ENCODE peak calls at places on chromosomes 16 and 17, in eight cellular contexts. A is small intestine; L is BJ; N is lung microvascular endothelial cell; E is stimulated activated CD4-positive, alpha-beta T cell treated with anti-CD3 and anti-CD28 coated beads, Interleukin-15, amount 100 ng/mL, for 24 hours; H is CD4-positive, alpha-beta memory T cell; G is GM03348; O is NCI-H2171 treated with DMSO at 0.1 percent for 48 hours. V is an unnamed sample.

GRCh38 chr16:84212154-84212553 is 21.2 kb downstream of the ADAD2 start:
- DNase-seq in A (no peak), E (no peak), O (no peak), G (no peak), L (no peak), N (no peak), H (no peak), V (no peak)

GRCh38 chr17:50890675-50891516 is 24.7 kb upstream of the TOB1 start:
- DNase-seq in H (no peak), N (no peak), G (no peak), A (peak), E (no peak), O (no peak), L (no peak), V (no peak)

GRCh38 chr17:61396586-61397085 is 3.0 kb upstream of the TBX2 start:
- DNase-seq in O (no peak), L (no peak), H (no peak), A (no peak), G (no peak), N (no peak), E (no peak), V (no peak)

GRCh38 chr16:13264749-13265552 is 363.6 kb downstream of the SHISA9 start:
- DNase-seq in N (no peak), E (no peak), G (no peak), L (no peak), O (no peak), H (no peak), A (no peak), V (no peak)

GRCh38 chr16:85798901-85799496 is 345 bp downstream of the EMC8 start:
- DNase-seq in L (no peak), A (no peak), O (peak), N (peak), G (peak), E (peak), H (peak), V (peak)

GRCh38 chr17:29145289-29146058 is 34.7 kb downstream of the MYO18A start:
- DNase-seq in L (no peak), N (peak), G (peak), E (peak), O (peak), H (peak), A (peak), V (peak)

GRCh38 chr17:80855968-80856862 is 135.4 kb upstream of the CHMP6 start:
- DNase-seq in H (peak), L (peak), G (peak), O (no peak), E (peak), A (peak), N (peak), V (no peak)

GRCh38 chr17:44804301-44805061 is 25.6 kb downstream of the GJC1 start:
- DNase-seq in N (no peak), E (no peak), G (no peak), A (no peak), L (no peak), O (peak), H (no peak), V (no peak)

GRCh38 chr16:58820359-58820758 is 86.2 kb upstream of the GOT2 start:
- DNase-seq in O (no peak), N (no peak), H (no peak), E (no peak), G (no peak), L (peak), A (no peak), V (no peak)

GRCh38 chr16:67543036-67543435 is 14.4 kb downstream of the RIPOR1 start:
- DNase-seq in H (no peak), L (no peak), G (no peak), N (no peak), A (no peak), O (no peak), E (no peak), V (no peak)

GRCh38 chr17:40538019-40538935 is 27.0 kb downstream of the CCR7 start:
- DNase-seq in L (no peak), N (peak), E (no peak), O (no peak), A (no peak), G (no peak), H (no peak), V (no peak)

GRCh38 chr17:18968945-18969887 is 17.3 kb downstream of the SLC5A10 start:
- DNase-seq in L (no peak), H (no peak), N (peak), G (peak), A (peak), O (no peak), E (no peak), V (peak)

GRCh38 chr17:80265205-80266068 is 4.8 kb downstream of the RNF213 start:
- DNase-seq in N (no peak), H (peak), A (peak), O (no peak), L (no peak), E (peak), G (no peak), V (no peak)

GRCh38 chr16:70749006-70749678 is 51.8 kb downstream of the VAC14 start:
- DNase-seq in H (no peak), E (no peak), A (no peak), L (no peak), O (no peak), N (no peak), G (no peak), V (peak)

GRCh38 chr17:82568997-82569393 is 49.5 kb downstream of the FOXK2 start:
- DNase-seq in O (no peak), E (no peak), A (no peak), G (no peak), N (no peak), L (no peak), H (no peak), V (no peak)

GRCh38 chr17:42329025-42329976 is 41.0 kb downstream of the STAT5A start:
- DNase-seq in E (no peak), H (no peak), A (peak), L (peak), G (peak), N (peak), O (peak), V (peak)

GRCh38 chr16:68356919-68357286 is 46.1 kb downstream of the PRMT7 start:
- DNase-seq in H (no peak), N (no peak), A (no peak), E (no peak), O (no peak), G (no peak), L (no peak), V (no peak)

GRCh38 chr17:74190807-74191206 is 12.7 kb upstream of the RPL38 start:
- DNase-seq in N (peak), A (no peak), G (peak), L (no peak), E (no peak), H (no peak), O (no peak), V (no peak)

GRCh38 chr16:78844682-78845081 is 745.2 kb downstream of the WWOX start:
- DNase-seq in A (no peak), O (no peak), E (no peak), L (no peak), G (no peak), H (no peak), N (no peak), V (no peak)

GRCh38 chr16:56888806-56889205 is 23.8 kb downstream of the SLC12A3 start:
- DNase-seq in E (no peak), L (no peak), H (no peak), G (no peak), N (no peak), A (no peak), O (no peak), V (no peak)

GRCh38 chr17:50766222-50767023 is 895 bp downstream of the ANKRD40CL start:
- DNase-seq in E (no peak), L (no peak), A (peak), O (no peak), N (no peak), H (no peak), G (no peak), V (no peak)

GRCh38 chr17:82687375-82687861 is 11.1 kb downstream of the RAB40B start:
- DNase-seq in L (no peak), E (no peak), A (peak), H (no peak), O (no peak), G (no peak), N (no peak), V (no peak)

V was measured in colonic mucosa.